ENCODE peak calls at places on chromosomes 1 and 21, in five cellular contexts. C is H9, A is mesenchymal stem cell, V is trophoblast cell, K is H1. W is an unnamed sample.

GRCh38 chr1:155970531-155971167 is 7.7 kb downstream of the ARHGEF2 start:
- DNase-seq in A (peak; percentile 89), V (peak; percentile 65), C (peak; percentile 53), K (no peak), W (no peak)

GRCh38 chr21:38994014-38994413 is 188.3 kb downstream of the ETS2 start:
- DNase-seq in A (no peak), V (no peak), C (no peak), K (no peak), W (no peak)

GRCh38 chr1:112701227-112702066 is 5.5 kb downstream of the RHOC start:
- DNase-seq in C (no peak), V (no peak), K (no peak), A (no peak), W (no peak)

GRCh38 chr1:145946477-145946986 is 11.3 kb downstream of the LIX1L start:
- DNase-seq in K (no peak), V (no peak), A (no peak), C (no peak), W (no peak)

GRCh38 chr1:27314737-27315136 is 7.2 kb upstream of the TMEM222 start:
- DNase-seq in V (no peak), K (no peak), A (no peak), C (no peak), W (no peak)

GRCh38 chr21:41283211-41283818 is 33.3 kb upstream of the FAM3B start:
- DNase-seq in V (peak; percentile 54), A (peak; percentile 76), K (no peak), C (peak; percentile 45), W (peak; percentile 55)

GRCh38 chr21:31848339-31848985 is 24.4 kb upstream of the HUNK start:
- DNase-seq in K (no peak), A (no peak), V (no peak), C (no peak), W (no peak)

GRCh38 chr1:157849229-157849875 is 7.7 kb upstream of the CD5L start:
- DNase-seq in C (no peak), K (no peak), V (no peak), A (no peak), W (no peak)

GRCh38 chr21:42156690-42157605 is 62.0 kb upstream of the ABCG1 start:
- DNase-seq in C (no peak), K (no peak), V (no peak), A (no peak), W (no peak)

GRCh38 chr1:23099171-23099536 is 69.5 kb downstream of the LUZP1 start:
- DNase-seq in V (no peak), A (no peak), K (no peak), C (no peak), W (no peak)

GRCh38 chr1:94654505-94654904 is 112.9 kb upstream of the F3 start:
- DNase-seq in V (no peak), K (no peak), C (no peak), A (no peak), W (no peak)
- H2BK12ac ChIP-seq in V (no peak overlapping the region), K (no peak overlapping the region), C (no peak overlapping the region), A (no peak overlapping the region), W (no peak overlapping the region)

GRCh38 chr1:231480008-231480407 is 48.5 kb upstream of the TSNAX start:
- DNase-seq in V (no peak), C (no peak), K (no peak), A (no peak), W (no peak)

GRCh38 chr1:231478386-231478785 is 50.1 kb upstream of the TSNAX start:
- DNase-seq in V (no peak), C (no peak), K (no peak), A (no peak), W (no peak)

GRCh38 chr1:231485029-231485784 is 43.3 kb upstream of the TSNAX start:
- DNase-seq in V (no peak), C (no peak), K (no peak), A (no peak), W (no peak)

GRCh38 chr1:231478800-231479199 is 49.7 kb upstream of the TSNAX start:
- DNase-seq in C (peak; percentile 40), K (no peak), V (no peak), A (no peak), W (no peak)

GRCh38 chr1:231481289-231481688 is 47.2 kb upstream of the TSNAX start:
- DNase-seq in C (no peak), K (no peak), A (no peak), V (no peak), W (no peak)
- H2BK12ac ChIP-seq in C (no peak overlapping the region), K (no peak overlapping the region), A (no peak overlapping the region), V (no peak overlapping the region), W (no peak overlapping the region)

DNA sequence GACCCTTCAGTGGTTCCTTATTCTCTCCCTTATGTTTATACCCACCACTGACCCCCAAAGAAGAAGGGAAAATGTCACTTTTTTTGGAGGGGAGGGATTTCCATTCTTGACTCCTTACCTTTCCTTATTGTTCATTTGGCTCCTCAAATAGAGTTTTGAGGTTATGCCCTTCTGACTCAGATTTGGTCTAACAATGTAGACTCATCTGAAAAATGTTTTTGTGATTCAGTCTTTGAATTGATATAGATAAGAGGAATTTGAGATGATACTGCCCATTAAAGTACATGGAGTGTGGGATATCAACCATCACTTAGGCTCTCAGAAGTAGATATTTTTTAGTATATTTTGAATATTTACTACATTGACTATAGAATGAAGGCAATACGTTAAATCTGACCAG is 16.1 kb downstream of the USP1 start:
- DNase-seq in C (no peak), V (no peak), K (no peak), A (no peak), W (no peak)
- H2BK12ac ChIP-seq in C (no peak overlapping the region), V (no peak overlapping the region), K (no peak overlapping the region), A (no peak overlapping the region), W (no peak overlapping the region)

GRCh38 chr1:110285316-110285715 is 53.9 kb upstream of the RBM15 start:
- DNase-seq in V (no peak), A (no peak), K (no peak), C (no peak), W (no peak)

GRCh38 chr1:110291241-110292030 is 47.7 kb upstream of the RBM15 start:
- DNase-seq in A (no peak), V (peak; percentile 34), C (no peak), K (no peak), W (no peak)

GRCh38 chr1:110292031-110292300 is 47.2 kb upstream of the RBM15 start:
- DNase-seq in A (no peak), C (no peak), K (no peak), V (no peak), W (no peak)

GRCh38 chr1:110286564-110286963 is 52.6 kb upstream of the RBM15 start:
- DNase-seq in A (no peak), K (no peak), V (no peak), C (no peak), W (no peak)

DNA sequence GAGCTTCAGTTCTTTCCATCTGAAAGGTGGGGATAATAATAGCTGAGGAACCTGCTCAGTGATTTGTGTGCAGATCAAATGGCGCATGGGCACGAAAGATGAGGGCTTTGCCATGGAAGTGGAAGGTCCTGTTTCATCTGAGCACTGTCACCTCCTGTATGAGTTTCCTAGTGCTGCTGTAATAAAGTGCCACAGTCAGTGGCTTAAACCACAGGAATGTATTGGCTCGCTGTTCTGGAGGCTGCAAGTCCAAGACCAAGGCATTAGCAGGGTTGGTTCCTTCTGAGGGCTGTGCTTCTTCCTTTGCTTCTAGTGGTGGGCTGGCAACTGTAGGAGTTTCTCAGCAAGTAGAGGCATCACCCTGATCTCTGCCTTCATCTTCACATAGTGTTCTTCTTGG is 51.1 kb upstream of the RBM15 start:
- DNase-seq in A (peak; percentile 8), V (no peak), K (no peak), C (no peak), W (no peak)
- H2BK12ac ChIP-seq in A (no peak overlapping the region), V (no peak overlapping the region), K (no peak overlapping the region), C (no peak overlapping the region), W (no peak overlapping the region)

DNA sequence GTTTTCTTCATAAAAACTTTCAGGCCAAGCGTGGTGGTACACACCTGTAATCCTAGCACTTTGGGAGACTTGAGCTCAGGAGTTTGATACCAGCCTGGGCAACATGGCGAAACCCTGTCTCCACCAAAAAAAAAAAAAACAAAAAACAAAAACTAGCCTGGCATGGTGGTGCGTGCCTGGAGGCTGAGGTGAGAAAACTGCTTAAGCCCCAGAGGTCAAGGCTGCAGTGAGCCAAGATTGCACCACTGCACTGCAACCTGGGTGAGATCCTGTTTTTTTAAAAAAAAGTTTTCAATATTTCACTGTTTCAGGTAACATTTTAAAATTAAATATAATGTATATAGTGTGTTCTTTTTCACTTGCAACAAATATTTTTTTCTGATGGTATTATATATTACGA is 13.5 kb upstream of the B3GALT2 start:
- DNase-seq in V (no peak), C (no peak), K (no peak), A (no peak), W (no peak)
- H2BK12ac ChIP-seq in V (no peak overlapping the region), C (no peak overlapping the region), K (no peak overlapping the region), A (no peak overlapping the region), W (no peak overlapping the region)

GRCh38 chr1:187570166-187570565 is 741.4 kb downstream of the PLA2G4A start:
- DNase-seq in K (no peak), A (no peak), V (no peak), C (no peak), W (no peak)
- H2BK12ac ChIP-seq in K (no peak overlapping the region), A (no peak overlapping the region), V (no peak overlapping the region), C (no peak overlapping the region), W (no peak overlapping the region)

GRCh38 chr1:230044729-230045128 is 22.3 kb upstream of the GALNT2 start:
- DNase-seq in V (no peak), C (no peak), A (no peak), K (no peak), W (no peak)
- H2BK12ac ChIP-seq in V (no peak overlapping the region), C (no peak overlapping the region), A (no peak overlapping the region), K (no peak overlapping the region), W (no peak overlapping the region)